ENCODE peak calls at places on chromosomes 13 and 19, in nine cellular contexts. P is memory B cell; G is adipocyte; K is tibial artery; J is activated naive CD8-positive, alpha-beta T cell treated with anti-CD3 and anti-CD28 coated beads for 36 hours; R is naive thymus-derived CD8-positive, alpha-beta T cell; W is activated T-helper 1 cell treated with anti-CD3 and anti-CD28 coated beads, Interleukin-2, amount 50 U/mL, for 16 hours; E is caudate nucleus; D is DMS 273 treated with DMSO at 0.1 percent for 48 hours. S is an unnamed sample.
A peak's percentile ranks its signal among the peaks of the same experiment; 100 is the strongest.

GRCh38 chr13:48585456-48585840 is 52.6 kb upstream of the RCBTB2 start:
- DNase-seq in P (no peak), G (no peak), K (no peak), J (no peak), R (no peak), W (no peak), E (peak; percentile 39), D (no peak), S (no peak)

GRCh38 chr19:10604460-10604980 is 17.4 kb upstream of the AP1M2 start:
- DNase-seq in P (peak; percentile 30), G (no peak), K (no peak), J (peak; percentile 16), R (peak; percentile 36), W (no peak), E (no peak), D (no peak), S (no peak)

GRCh38 chr19:7078007-7078406 is 8.5 kb downstream of the ZNF557 start:
- DNase-seq in P (no peak), G (no peak), K (no peak), J (no peak), R (no peak), W (no peak), E (no peak), D (no peak), S (no peak)

GRCh38 chr13:20193924-20194631 is 1.3 kb upstream of the GJB2 start:
- DNase-seq in P (peak; percentile 26), G (no peak), K (no peak), J (peak; percentile 10), R (no peak), W (no peak), E (no peak), D (no peak), S (no peak)

GRCh38 chr13:25180795-25181537 is 8.9 kb upstream of the AMER2 start:
- DNase-seq in P (no peak), G (no peak), K (no peak), J (no peak), R (no peak), W (no peak), E (no peak), D (peak; percentile 43), S (no peak)

GRCh38 chr13:111531505-111531904 is 211.1 kb downstream of the TEX29 start:
- DNase-seq in P (no peak), G (peak; percentile 21), K (no peak), J (no peak), R (no peak), W (no peak), E (no peak), D (peak; percentile 30), S (no peak)

GRCh38 chr13:46179576-46180368 is 2.2 kb downstream of the LCP1 start:
- DNase-seq in P (peak; percentile 63), G (no peak), K (peak; percentile 73), J (peak; percentile 69), R (peak; percentile 70), W (peak; percentile 55), E (no peak), D (no peak), S (no peak)

GRCh38 chr13:109900723-109901122 is 114.3 kb upstream of the IRS2 start:
- DNase-seq in P (no peak), G (no peak), K (no peak), J (no peak), R (no peak), W (no peak), E (no peak), D (no peak), S (no peak)

GRCh38 chr19:41694831-41695635 is 7.0 kb upstream of the CEACAM7 start:
- DNase-seq in P (no peak), G (no peak), K (peak; percentile 46), J (no peak), R (no peak), W (no peak), E (no peak), D (no peak), S (no peak)

GRCh38 chr13:94020833-94021232 is 458.6 kb downstream of the DCT start:
- DNase-seq in P (no peak), G (peak; percentile 32), K (no peak), J (no peak), R (no peak), W (no peak), E (no peak), D (no peak), S (no peak)

GRCh38 chr13:24693862-24694471 is 13.8 kb downstream of the ATP12A start:
- DNase-seq in P (peak; percentile 18), G (peak; percentile 44), K (peak; percentile 44), J (peak; percentile 32), R (peak; percentile 12), W (no peak), E (no peak), D (peak; percentile 20), S (peak; percentile 78)

GRCh38 chr19:5001547-5002131 is 32.7 kb downstream of the KDM4B start:
- DNase-seq in P (peak; percentile 28), G (peak; percentile 65), K (no peak), J (peak; percentile 40), R (no peak), W (no peak), E (no peak), D (no peak), S (peak; percentile 86)

GRCh38 chr13:77397636-77398035 is 70.7 kb upstream of the MYCBP2 start:
- DNase-seq in P (no peak), G (peak; percentile 44), K (no peak), J (no peak), R (no peak), W (no peak), E (no peak), D (no peak), S (no peak)